ENCODE peak calls at places on chromosomes 13 and 19, in ten cellular contexts. F is right lobe of liver, X is heart left ventricle, R is ovary, L is HCT116, J is H1, O is Peyer's patch, H is esophagus squamous epithelium, P is transverse colon, E is breast epithelium. Z is an unnamed sample.

GRCh38 chr13:49499889-49500660 is 4.3 kb downstream of the PHF11 start:
- DNase-seq in F (no peak), X (no peak), R (no peak), L (no peak), J (no peak), O (no peak), H (no peak), P (no peak), E (no peak), Z (no peak)

GRCh38 chr19:13302521-13303270 is 152.5 kb downstream of the IER2 start:
- DNase-seq in F (no peak), X (no peak), R (no peak), L (no peak), J (no peak), O (no peak), H (no peak), P (no peak), E (no peak), Z (no peak)

GRCh38 chr19:34733826-34734600 is at the start of gene ZNF181:
- DNase-seq in F (peak; percentile 94), X (peak; percentile 93), R (peak; percentile 85), L (peak; percentile 82), J (peak; percentile 90), O (peak; percentile 94), H (peak; percentile 46), P (peak; percentile 92), E (peak; percentile 81), Z (peak; percentile 90)

GRCh38 chr13:61316647-61317046 is 99.0 kb downstream of the PCDH20 start:
- DNase-seq in F (no peak), X (no peak), R (no peak), L (no peak), J (no peak), O (no peak), H (no peak), P (no peak), E (no peak), Z (no peak)

GRCh38 chr19:49809155-49809986 is 3.7 kb downstream of the FUZ start:
- DNase-seq in F (peak; percentile 75), X (peak; percentile 77), R (no peak), L (no peak), J (peak; percentile 82), O (peak; percentile 82), H (no peak), P (peak; percentile 66), E (peak; percentile 51), Z (peak; percentile 56)

GRCh38 chr13:24149306-24150032 is 11.1 kb upstream of the SPATA13 start:
- DNase-seq in F (no peak), X (no peak), R (no peak), L (no peak), J (no peak), O (no peak), H (no peak), P (no peak), E (no peak), Z (no peak)

GRCh38 chr13:101474419-101474957 is 22.0 kb downstream of the ITGBL1 start:
- DNase-seq in F (no peak), X (no peak), R (no peak), L (no peak), J (peak; percentile 61), O (no peak), H (no peak), P (no peak), E (peak; percentile 55), Z (peak; percentile 10)

GRCh38 chr13:73075546-73075945 is 16.7 kb downstream of the KLF5 start:
- DNase-seq in F (no peak), X (no peak), R (no peak), L (no peak), J (peak; percentile 56), O (no peak), H (no peak), P (no peak), E (no peak), Z (peak; percentile 46)

GRCh38 chr19:29480507-29480906 is 45.3 kb upstream of the VSTM2B start:
- DNase-seq in F (no peak), X (no peak), R (no peak), L (no peak), J (no peak), O (no peak), H (no peak), P (no peak), E (no peak), Z (no peak)

GRCh38 chr13:73223372-73223781 is 164.6 kb downstream of the KLF5 start:
- DNase-seq in F (no peak), X (no peak), R (no peak), L (no peak), J (no peak), O (no peak), H (no peak), P (no peak), E (no peak), Z (no peak)

GRCh38 chr19:56155124-56155687 is 14.1 kb downstream of the ZNF444 start:
- DNase-seq in F (no peak), X (peak; percentile 47), R (no peak), L (no peak), J (peak; percentile 87), O (no peak), H (no peak), P (peak; percentile 33), E (no peak), Z (no peak)

GRCh38 chr13:91722267-91722884 is 324.0 kb downstream of the GPC5 start:
- DNase-seq in F (no peak), X (no peak), R (no peak), L (no peak), J (no peak), O (no peak), H (no peak), P (no peak), E (no peak), Z (no peak)

DNA sequence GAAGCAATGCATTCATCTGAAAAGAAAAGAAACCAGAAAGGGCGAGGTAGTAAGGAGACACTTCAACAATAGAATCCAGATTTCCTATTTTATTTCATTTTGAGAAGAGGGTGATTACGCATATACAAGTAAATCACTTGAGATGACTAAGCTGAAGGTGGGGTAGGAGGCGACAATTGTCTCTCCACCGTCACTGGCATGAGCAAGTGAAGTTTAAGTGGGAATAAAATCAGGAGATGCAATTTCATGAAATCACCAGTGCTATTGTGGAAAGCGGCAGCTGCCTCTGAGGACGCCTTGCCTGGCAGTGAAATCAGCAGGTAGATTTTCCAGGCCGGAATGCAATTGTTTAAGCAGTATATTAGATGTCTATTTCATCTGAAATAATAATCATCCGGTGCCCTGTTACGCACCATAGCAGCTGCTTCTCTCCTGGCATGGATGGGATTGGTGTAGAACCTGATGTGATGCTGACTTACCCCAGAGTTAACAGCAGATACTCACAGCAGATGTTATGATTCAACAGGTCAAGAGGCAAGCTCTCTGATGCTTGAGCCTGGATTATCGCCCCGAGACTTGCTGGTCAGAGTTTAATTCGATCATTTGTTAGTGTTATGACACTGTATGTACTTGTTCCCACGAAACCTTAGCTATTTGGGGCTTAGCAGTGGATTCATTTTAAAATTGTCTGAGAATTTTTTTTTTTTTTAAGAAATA is 64.3 kb downstream of the RASL11A start:
- DNase-seq in F (no peak), X (no peak), R (no peak), L (no peak), J (no peak), O (no peak), H (no peak), P (no peak), E (no peak), Z (no peak)
- TF ChIP-seq POLR2A in F (no peak), X (no peak), R (no peak), L (no peak), J (no peak), O (no peak), H (no peak), P (no peak), E (no peak), Z (no peak)

GRCh38 chr19:8451885-8452284 is 7.1 kb downstream of the HNRNPM start:
- DNase-seq in F (no peak), X (no peak), R (no peak), L (no peak), J (no peak), O (no peak), H (no peak), P (no peak), E (no peak), Z (no peak)

GRCh38 chr19:8451377-8451776 is 6.6 kb downstream of the HNRNPM start:
- DNase-seq in F (no peak), X (no peak), R (no peak), L (no peak), J (no peak), O (no peak), H (no peak), P (no peak), E (no peak), Z (no peak)

GRCh38 chr19:8454218-8454617 is 9.4 kb downstream of the HNRNPM start:
- DNase-seq in F (no peak), X (no peak), R (no peak), L (no peak), J (no peak), O (no peak), H (no peak), P (no peak), E (no peak), Z (no peak)

GRCh38 chr19:8453616-8454015 is 8.8 kb downstream of the HNRNPM start:
- DNase-seq in F (no peak), X (no peak), R (no peak), L (no peak), J (no peak), O (no peak), H (no peak), P (no peak), E (no peak), Z (no peak)

GRCh38 chr19:8452446-8453123 is 7.8 kb downstream of the HNRNPM start:
- DNase-seq in F (no peak), X (no peak), R (no peak), L (no peak), J (no peak), O (no peak), H (no peak), P (no peak), E (no peak), Z (peak; percentile 20)
- H3K4me1 ChIP-seq in F (peaks cover 9% of the 10 kb centered on the region), X (peaks cover 88% of the 10 kb centered on the region), R (peaks cover 20% of the 10 kb centered on the region), L (peaks cover 15% of the 10 kb centered on the region), J (peaks cover 25% of the 10 kb centered on the region), O (no peaks in the 10 kb centered on the region), H (peaks cover 95% of the 10 kb centered on the region), P (peaks cover 76% of the 10 kb centered on the region), E (peaks cover 36% of the 10 kb centered on the region), Z (peaks cover 88% of the 10 kb centered on the region)

GRCh38 chr19:17718988-17719711 is at the start of gene MAP1S:
- DNase-seq in F (peak; percentile 72), X (peak; percentile 67), R (peak; percentile 71), L (no peak), J (peak; percentile 91), O (peak; percentile 77), H (no peak), P (peak; percentile 63), E (peak; percentile 24), Z (peak; percentile 47)
- TF ChIP-seq POLR2A in F (peak; percentile 59), X (no peak), R (peak; percentile 64), L (peak; percentile 68), J (peak; percentile 89), O (peak; percentile 72), H (peak; percentile 52), P (peak; percentile 73), E (peak; percentile 66), Z (no peak)

GRCh38 chr19:8484331-8484894 is 18.0 kb downstream of the PRAM1 start:
- DNase-seq in F (peak; percentile 69), X (peak; percentile 59), R (no peak), L (no peak), J (no peak), O (peak; percentile 66), H (no peak), P (peak; percentile 56), E (peak; percentile 32), Z (no peak)
- H3K4me1 ChIP-seq in F (no peaks in the 10 kb centered on the region), X (peaks cover 19% of the 10 kb centered on the region), R (peaks cover 2% of the 10 kb centered on the region), L (no peaks in the 10 kb centered on the region), J (no peaks in the 10 kb centered on the region), O (no peaks in the 10 kb centered on the region), H (peaks cover 98% of the 10 kb centered on the region), P (peaks cover 8% of the 10 kb centered on the region), E (peaks cover 8% of the 10 kb centered on the region), Z (peaks cover 16% of the 10 kb centered on the region)